ENCODE peak calls at places on chromosome 11, in six cellular contexts. One of them, this sample, is unnamed.

GRCh38 chr11:128210148-128210940 is 377.0 kb downstream of the ETS1 start:
- DNase-seq in HCT116: peak
- DNase-seq in BJ: peak
- DNase-seq in endothelial cell of umbilical vein: peak
- DNase-seq in smooth muscle cell of the brain vasculature: peak
- DNase-seq in CD8-positive, alpha-beta memory T cell: no peak
- DNase-seq in this sample: peak

GRCh38 chr11:70623906-70624597 is 225.7 kb downstream of the CTTN start:
- DNase-seq in BJ: no peak
- DNase-seq in HCT116: no peak
- DNase-seq in CD8-positive, alpha-beta memory T cell: no peak
- DNase-seq in smooth muscle cell of the brain vasculature: no peak
- DNase-seq in endothelial cell of umbilical vein: no peak
- DNase-seq in this sample: no peak

GRCh38 chr11:111833524-111833923 is 37.9 kb downstream of the ALG9 start:
- DNase-seq in BJ: no peak
- DNase-seq in CD8-positive, alpha-beta memory T cell: no peak
- DNase-seq in HCT116: no peak
- DNase-seq in endothelial cell of umbilical vein: no peak
- DNase-seq in smooth muscle cell of the brain vasculature: no peak
- DNase-seq in this sample: no peak

GRCh38 chr11:34502949-34503348 is 10.6 kb downstream of the ELF5 start:
- DNase-seq in smooth muscle cell of the brain vasculature: no peak
- DNase-seq in CD8-positive, alpha-beta memory T cell: no peak
- DNase-seq in BJ: no peak
- DNase-seq in HCT116: no peak
- DNase-seq in endothelial cell of umbilical vein: no peak
- DNase-seq in this sample: no peak

GRCh38 chr11:90855531-90855930 is 632.7 kb upstream of the CHORDC1 start:
- DNase-seq in endothelial cell of umbilical vein: no peak
- DNase-seq in smooth muscle cell of the brain vasculature: no peak
- DNase-seq in CD8-positive, alpha-beta memory T cell: no peak
- DNase-seq in HCT116: no peak
- DNase-seq in BJ: no peak
- DNase-seq in this sample: no peak

GRCh38 chr11:38226684-38227083 is 1628.6 kb upstream of the RAG2 start:
- DNase-seq in CD8-positive, alpha-beta memory T cell: no peak
- DNase-seq in smooth muscle cell of the brain vasculature: no peak
- DNase-seq in HCT116: no peak
- DNase-seq in BJ: no peak
- DNase-seq in endothelial cell of umbilical vein: no peak
- DNase-seq in this sample: no peak

GRCh38 chr11:44911031-44911814 is 39.5 kb downstream of the TP53I11 start:
- DNase-seq in CD8-positive, alpha-beta memory T cell: peak
- DNase-seq in endothelial cell of umbilical vein: peak
- DNase-seq in BJ: no peak
- DNase-seq in HCT116: peak
- DNase-seq in smooth muscle cell of the brain vasculature: peak
- DNase-seq in this sample: peak

GRCh38 chr11:45967506-45967905 is 45.0 kb downstream of the LARGE2 start:
- DNase-seq in HCT116: no peak
- DNase-seq in CD8-positive, alpha-beta memory T cell: no peak
- DNase-seq in endothelial cell of umbilical vein: no peak
- DNase-seq in smooth muscle cell of the brain vasculature: no peak
- DNase-seq in BJ: no peak
- DNase-seq in this sample: no peak

GRCh38 chr11:63729326-63729725 is 39.2 kb downstream of the ZFTA start:
- DNase-seq in HCT116: no peak
- DNase-seq in endothelial cell of umbilical vein: no peak
- DNase-seq in CD8-positive, alpha-beta memory T cell: no peak
- DNase-seq in smooth muscle cell of the brain vasculature: no peak
- DNase-seq in BJ: no peak
- DNase-seq in this sample: no peak

GRCh38 chr11:125275905-125276634 is 111.5 kb downstream of the PKNOX2 start:
- DNase-seq in BJ: no peak
- DNase-seq in HCT116: no peak
- DNase-seq in smooth muscle cell of the brain vasculature: no peak
- DNase-seq in endothelial cell of umbilical vein: peak
- DNase-seq in CD8-positive, alpha-beta memory T cell: no peak
- DNase-seq in this sample: no peak

GRCh38 chr11:102237096-102237735 is 80.1 kb upstream of the BIRC3 start:
- DNase-seq in smooth muscle cell of the brain vasculature: no peak
- DNase-seq in HCT116: no peak
- DNase-seq in CD8-positive, alpha-beta memory T cell: no peak
- DNase-seq in BJ: no peak
- DNase-seq in endothelial cell of umbilical vein: no peak
- DNase-seq in this sample: no peak

This sample was measured in SW 1271.